ENCODE peak calls at places on chromosomes 7 and 10, in nine cellular contexts. V, U, Z, X, S, E, C, R and F are unnamed samples.

GRCh38 chr7:47358357-47358756 is 223.6 kb downstream of the TNS3 start:
- DNase-seq in V (no peak), U (no peak), Z (no peak), X (no peak), S (no peak), E (no peak), C (no peak), R (no peak), F (no peak)

GRCh38 chr7:157875230-157876179 is 538.7 kb downstream of the DNAJB6 start:
- DNase-seq in V (no peak), U (no peak), Z (no peak), X (no peak), S (no peak), E (peak; percentile 78), C (peak; percentile 5), R (peak; percentile 66), F (peak; percentile 70)

GRCh38 chr7:108650487-108650886 is 80.8 kb downstream of the DNAJB9 start:
- DNase-seq in V (peak; percentile 29), U (peak; percentile 29), Z (no peak), X (no peak), S (no peak), E (no peak), C (no peak), R (no peak), F (no peak)

GRCh38 chr7:70856889-70857511 is 274.9 kb upstream of the GALNT17 start:
- DNase-seq in V (peak; percentile 33), U (peak; percentile 35), Z (peak; percentile 77), X (peak; percentile 86), S (peak; percentile 82), E (peak; percentile 87), C (peak; percentile 92), R (peak; percentile 85), F (peak; percentile 83)

GRCh38 chr10:117264776-117265175 is 23.9 kb downstream of the SLC18A2 start:
- DNase-seq in V (no peak), U (no peak), Z (no peak), X (no peak), S (no peak), E (no peak), C (no peak), R (no peak), F (no peak)

GRCh38 chr10:31464552-31464951 is 145.5 kb downstream of the ZEB1 start:
- DNase-seq in V (no peak), U (no peak), Z (no peak), X (no peak), S (no peak), E (no peak), C (no peak), R (no peak), F (no peak)

GRCh38 chr7:98119257-98119918 is 12.7 kb downstream of the LMTK2 start:
- DNase-seq in V (peak; percentile 79), U (peak; percentile 85), Z (no peak), X (no peak), S (no peak), E (no peak), C (no peak), R (no peak), F (peak; percentile 80)

GRCh38 chr10:129094813-129095212 is 372.2 kb upstream of the MGMT start:
- DNase-seq in V (no peak), U (no peak), Z (no peak), X (no peak), S (no peak), E (no peak), C (no peak), R (no peak), F (no peak)

GRCh38 chr7:139023076-139023475 is 12.8 kb downstream of the ZC3HAV1L start:
- DNase-seq in V (no peak), U (peak; percentile 41), Z (no peak), X (no peak), S (no peak), E (no peak), C (no peak), R (no peak), F (no peak)

GRCh38 chr10:21927601-21928000 is 75.9 kb downstream of the DNAJC1 start:
- DNase-seq in V (peak; percentile 77), U (peak; percentile 84), Z (no peak), X (no peak), S (no peak), E (no peak), C (no peak), R (no peak), F (peak; percentile 17)

GRCh38 chr7:34107306-34107705 is 202.0 kb downstream of the BMPER start:
- DNase-seq in V (peak; percentile 63), U (peak; percentile 80), Z (no peak), X (no peak), S (no peak), E (no peak), C (no peak), R (no peak), F (no peak)

GRCh38 chr7:3564231-3564630 is 263.2 kb downstream of the SDK1 start:
- DNase-seq in V (no peak), U (no peak), Z (no peak), X (no peak), S (no peak), E (no peak), C (no peak), R (no peak), F (no peak)
- H3K4me1 ChIP-seq in V (no peaks in the 10 kb centered on the region), U (no peaks in the 10 kb centered on the region), Z (no peaks in the 10 kb centered on the region), X (no peaks in the 10 kb centered on the region), S (no peaks in the 10 kb centered on the region), E (no peaks in the 10 kb centered on the region), C (no peaks in the 10 kb centered on the region), R (no peaks in the 10 kb centered on the region), F (no peaks in the 10 kb centered on the region)

GRCh38 chr7:5699951-5700384 is 81.5 kb downstream of the RNF216 start:
- DNase-seq in V (peak; percentile 41), U (peak; percentile 43), Z (no peak), X (no peak), S (no peak), E (peak; percentile 25), C (peak; percentile 42), R (no peak), F (peak; percentile 56)

GRCh38 chr7:5701085-5701914 is 80.2 kb downstream of the RNF216 start:
- DNase-seq in V (peak; percentile 66), U (peak; percentile 46), Z (no peak), X (no peak), S (no peak), E (no peak), C (no peak), R (no peak), F (no peak)

GRCh38 chr7:5700391-5700985 is 81.0 kb downstream of the RNF216 start:
- DNase-seq in V (no peak), U (no peak), Z (no peak), X (no peak), S (no peak), E (no peak), C (no peak), R (no peak), F (no peak)

GRCh38 chr7:5697754-5698487 is 83.5 kb downstream of the RNF216 start:
- DNase-seq in V (no peak), U (no peak), Z (no peak), X (no peak), S (no peak), E (no peak), C (no peak), R (no peak), F (no peak)

GRCh38 chr7:5699467-5699866 is 82.0 kb downstream of the RNF216 start:
- DNase-seq in V (peak; percentile 42), U (peak; percentile 33), Z (no peak), X (no peak), S (no peak), E (no peak), C (no peak), R (no peak), F (no peak)
- H3K4me1 ChIP-seq in V (peaks cover 52% of the 10 kb centered on the region), U (peaks cover 36% of the 10 kb centered on the region), Z (peaks cover 4% of the 10 kb centered on the region), X (peaks cover 40% of the 10 kb centered on the region), S (peaks cover 51% of the 10 kb centered on the region), E (peaks cover 13% of the 10 kb centered on the region), C (peaks cover 3% of the 10 kb centered on the region), R (peaks cover 26% of the 10 kb centered on the region), F (no peaks in the 10 kb centered on the region)

GRCh38 chr10:93437946-93438795 is 44.0 kb downstream of the MYOF start:
- DNase-seq in V (peak; percentile 73), U (peak; percentile 85), Z (no peak), X (peak; percentile 47), S (no peak), E (peak; percentile 63), C (peak; percentile 73), R (no peak), F (peak; percentile 97)

GRCh38 chr10:93436577-93436976 is 45.6 kb downstream of the MYOF start:
- DNase-seq in V (peak; percentile 97), U (peak; percentile 99), Z (no peak), X (peak; percentile 64), S (no peak), E (no peak), C (peak; percentile 20), R (peak; percentile 83), F (peak; percentile 87)

GRCh38 chr10:93437000-93437945 is 44.9 kb downstream of the MYOF start:
- DNase-seq in V (peak; percentile 99), U (peak; percentile 100), Z (peak; percentile 66), X (peak; percentile 81), S (peak; percentile 82), E (peak; percentile 37), C (peak; percentile 81), R (peak; percentile 85), F (peak; percentile 98)

GRCh38 chr10:93435061-93435491 is 47.1 kb downstream of the MYOF start:
- DNase-seq in V (no peak), U (no peak), Z (no peak), X (no peak), S (no peak), E (no peak), C (no peak), R (no peak), F (no peak)

DNA sequence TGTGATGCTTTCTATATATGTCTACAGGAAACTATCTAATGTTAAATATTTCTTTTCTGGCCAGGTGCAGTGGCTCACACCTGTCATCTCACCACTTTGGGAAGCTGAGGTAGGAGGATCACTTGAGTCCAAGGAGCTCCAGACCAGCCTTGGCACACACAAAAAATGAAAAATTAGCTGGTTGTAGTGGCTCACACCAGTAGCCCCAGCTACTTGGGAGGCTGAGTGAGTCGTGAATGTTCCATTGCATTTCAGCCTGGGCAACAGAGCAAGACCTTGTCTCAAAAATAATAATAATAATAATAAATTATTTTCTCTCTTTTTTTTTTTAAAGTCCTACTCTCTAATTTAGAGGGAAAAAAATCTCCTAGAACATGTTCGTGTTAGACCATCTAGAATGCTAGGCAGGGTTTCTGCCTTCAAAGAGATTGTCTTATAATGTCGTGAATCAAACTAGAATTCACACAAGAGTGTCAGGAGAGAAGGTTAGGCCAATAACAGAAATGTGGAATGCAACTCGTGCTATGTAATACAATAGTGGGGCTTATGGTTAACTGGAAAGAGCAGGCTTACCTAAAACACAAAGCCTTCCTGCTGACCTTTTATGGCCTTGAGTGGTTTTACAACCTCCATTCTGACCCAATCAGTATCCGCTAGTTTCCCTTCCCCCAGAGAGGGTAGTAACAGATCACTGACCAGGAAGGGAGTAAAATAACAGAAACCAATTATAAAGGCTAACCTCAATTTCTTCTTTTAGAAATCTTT is 46.3 kb downstream of the MYOF start:
- DNase-seq in V (peak; percentile 43), U (peak; percentile 77), Z (no peak), X (no peak), S (no peak), E (peak; percentile 83), C (peak; percentile 79), R (no peak), F (peak; percentile 93)
- H3K4me1 ChIP-seq in V (peaks cover 36% of the 10 kb centered on the region), U (peaks cover 49% of the 10 kb centered on the region), Z (peaks cover 43% of the 10 kb centered on the region), X (peaks cover 20% of the 10 kb centered on the region), S (peaks cover 69% of the 10 kb centered on the region), E (peaks cover 43% of the 10 kb centered on the region), C (peaks cover 37% of the 10 kb centered on the region), R (peaks cover 17% of the 10 kb centered on the region), F (peaks cover 24% of the 10 kb centered on the region)

DNA sequence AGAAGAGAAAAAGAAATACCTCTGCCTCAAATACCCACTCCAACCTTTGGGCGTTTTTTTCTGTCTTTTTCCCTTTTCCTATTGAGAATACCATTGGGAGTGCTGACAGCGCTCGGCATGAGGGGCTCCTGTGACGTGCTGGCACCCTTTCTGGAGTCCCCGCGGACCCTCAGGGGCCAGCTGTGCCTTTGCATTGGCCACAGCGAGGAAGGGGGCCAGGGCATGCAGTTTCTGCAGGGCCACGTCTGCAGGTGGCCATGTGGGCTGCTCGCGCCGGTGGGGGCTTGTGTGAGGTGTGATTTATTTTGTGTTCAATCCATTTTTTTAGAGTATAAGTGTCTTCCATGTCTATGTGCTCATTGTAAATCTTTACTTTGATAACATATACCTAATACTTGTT is 57.4 kb downstream of the INPP5A start:
- DNase-seq in V (no peak), U (no peak), Z (no peak), X (no peak), S (no peak), E (no peak), C (no peak), R (no peak), F (no peak)
- H3K4me1 ChIP-seq in V (peaks cover 9% of the 10 kb centered on the region), U (no peaks in the 10 kb centered on the region), Z (no peaks in the 10 kb centered on the region), X (peaks cover 13% of the 10 kb centered on the region), S (peaks cover 17% of the 10 kb centered on the region), E (peaks cover 13% of the 10 kb centered on the region), C (no peaks in the 10 kb centered on the region), R (peaks cover 10% of the 10 kb centered on the region), F (no peaks in the 10 kb centered on the region)